ENCODE peak calls at places on chromosomes 12 and 14, in six cellular contexts. J is aorta, Q is MM.1S, E is transverse colon, I is lung, K is hepatocyte. O is an unnamed sample.

GRCh38 chr14:95056476-95056875 is 100.9 kb downstream of the DICER1 start:
- DNase-seq in J (no peak), Q (no peak), E (no peak), I (no peak), K (no peak), O (no peak)

GRCh38 chr12:71685312-71685906 is 473 bp upstream of the TMEM19 start:
- DNase-seq in J (no peak), Q (no peak), E (peak), I (no peak), K (no peak), O (no peak)

GRCh38 chr14:101761881-101762529 is 496 bp downstream of the PPP2R5C start:
- DNase-seq in J (peak), Q (peak), E (peak), I (no peak), K (peak), O (no peak)

GRCh38 chr12:76804435-76804976 is 40.6 kb downstream of the ZDHHC17 start:
- DNase-seq in J (no peak), Q (no peak), E (peak), I (no peak), K (peak), O (no peak)

GRCh38 chr14:55641954-55642353 is 61.9 kb downstream of the KTN1 start:
- DNase-seq in J (no peak), Q (no peak), E (no peak), I (no peak), K (no peak), O (no peak)

GRCh38 chr12:47033081-47033480 is 46.3 kb upstream of the PCED1B start:
- DNase-seq in J (peak), Q (no peak), E (peak), I (peak), K (peak), O (no peak)

GRCh38 chr14:94109915-94110250 is 653 bp upstream of the IFI27 start:
- DNase-seq in J (no peak), Q (no peak), E (no peak), I (no peak), K (no peak), O (no peak)

GRCh38 chr12:93813972-93814821 is 137.0 kb downstream of the CRADD start:
- DNase-seq in J (peak), Q (no peak), E (peak), I (peak), K (peak), O (peak)

GRCh38 chr14:105059035-105059916 is 6.0 kb downstream of the GPR132 start:
- DNase-seq in J (no peak), Q (no peak), E (no peak), I (peak), K (no peak), O (no peak)

GRCh38 chr12:12441891-12442461 is 85.1 kb downstream of the BORCS5 start:
- DNase-seq in J (no peak), Q (no peak), E (no peak), I (no peak), K (peak), O (no peak)

GRCh38 chr14:46580941-46581671 is 70.5 kb downstream of the RPL10L start:
- DNase-seq in J (no peak), Q (peak), E (peak), I (no peak), K (peak), O (no peak)

GRCh38 chr14:104641753-104642539 is 37.4 kb upstream of the TMEM179 start:
- DNase-seq in J (no peak), Q (no peak), E (no peak), I (no peak), K (no peak), O (no peak)

GRCh38 chr12:116077431-116077830 is 200.1 kb downstream of the MED13L start:
- DNase-seq in J (no peak), Q (no peak), E (no peak), I (no peak), K (no peak), O (no peak)

GRCh38 chr12:51884676-51885229 is 3.1 kb upstream of the ANKRD33 start:
- DNase-seq in J (no peak), Q (no peak), E (no peak), I (no peak), K (peak), O (no peak)

GRCh38 chr14:24274101-24274543 is 2.7 kb upstream of the RABGGTA start:
- DNase-seq in J (no peak), Q (peak), E (no peak), I (peak), K (no peak), O (no peak)

GRCh38 chr14:80567905-80568512 is 356.7 kb upstream of the DIO2 start:
- DNase-seq in J (no peak), Q (no peak), E (no peak), I (no peak), K (peak), O (peak)

GRCh38 chr12:6533653-6534157 is 612 bp upstream of the GAPDH start:
- DNase-seq in J (peak), Q (peak), E (peak), I (peak), K (peak), O (peak)

GRCh38 chr12:34604227-34604626 is 581.9 kb downstream of the ALG10 start:
- DNase-seq in J (peak), Q (no peak), E (no peak), I (no peak), K (no peak), O (no peak)

GRCh38 chr14:95409472-95410307 is 90.0 kb upstream of the CLMN start:
- DNase-seq in J (no peak), Q (no peak), E (no peak), I (no peak), K (no peak), O (no peak)

GRCh38 chr12:108495054-108495453 is 20.0 kb upstream of the FICD start:
- DNase-seq in J (no peak), Q (peak), E (no peak), I (no peak), K (no peak), O (no peak)

GRCh38 chr14:55698051-55698450 is 118.0 kb downstream of the KTN1 start:
- DNase-seq in J (no peak), Q (no peak), E (peak), I (no peak), K (peak), O (no peak)

GRCh38 chr14:39266871-39267591 is 33.3 kb downstream of the MIA2 start:
- DNase-seq in J (peak), Q (peak), E (peak), I (peak), K (peak), O (peak)

GRCh38 chr14:63421226-63421625 is 102.5 kb upstream of the GPHB5 start:
- DNase-seq in J (no peak), Q (no peak), E (no peak), I (no peak), K (no peak), O (no peak)

GRCh38 chr12:65510584-65511050 is 232.1 kb downstream of the MSRB3 start:
- DNase-seq in J (no peak), Q (no peak), E (peak), I (no peak), K (peak), O (no peak)

GRCh38 chr12:101793401-101793800 is 37.4 kb downstream of the GNPTAB start:
- DNase-seq in J (no peak), Q (no peak), E (no peak), I (no peak), K (no peak), O (no peak)

GRCh38 chr12:13536219-13536910 is 339.8 kb downstream of the EMP1 start:
- DNase-seq in J (no peak), Q (no peak), E (no peak), I (no peak), K (no peak), O (no peak)

GRCh38 chr14:76701981-76702380 is 59.3 kb upstream of the VASH1 start:
- DNase-seq in J (peak), Q (no peak), E (no peak), I (no peak), K (no peak), O (no peak)

GRCh38 chr12:131047789-131048610 is 94.3 kb downstream of the ADGRD1 start:
- DNase-seq in J (no peak), Q (no peak), E (no peak), I (no peak), K (no peak), O (no peak)

GRCh38 chr12:13573698-13574321 is 377.3 kb downstream of the EMP1 start:
- DNase-seq in J (no peak), Q (no peak), E (no peak), I (no peak), K (peak), O (no peak)

GRCh38 chr12:25110260-25110659 is 84.7 kb downstream of the DNAI7 start:
- DNase-seq in J (no peak), Q (no peak), E (no peak), I (no peak), K (no peak), O (no peak)

GRCh38 chr12:9936597-9936996 is 4.4 kb upstream of the CLEC2A start:
- DNase-seq in J (no peak), Q (no peak), E (no peak), I (no peak), K (no peak), O (no peak)

GRCh38 chr12:120630139-120630895 is 10.1 kb upstream of the CABP1 start:
- DNase-seq in J (no peak), Q (no peak), E (no peak), I (no peak), K (no peak), O (no peak)

GRCh38 chr12:85836716-85837100 is 499 bp upstream of the RASSF9 start:
- DNase-seq in J (no peak), Q (no peak), E (no peak), I (no peak), K (no peak), O (no peak)
- H3K4me3 ChIP-seq in J (peak), Q (no peak), E (no peak), I (no peak), K (peak), O (no peak)

GRCh38 chr12:26247873-26248272 is 52.5 kb downstream of the SSPN start:
- DNase-seq in J (no peak), Q (no peak), E (no peak), I (no peak), K (no peak), O (no peak)

GRCh38 chr12:26245175-26245942 is 50.0 kb downstream of the SSPN start:
- DNase-seq in J (no peak), Q (peak), E (no peak), I (no peak), K (no peak), O (no peak)

GRCh38 chr12:26244503-26244902 is 49.1 kb downstream of the SSPN start:
- DNase-seq in J (no peak), Q (no peak), E (no peak), I (no peak), K (no peak), O (no peak)

GRCh38 chr12:26242683-26243082 is 47.3 kb downstream of the SSPN start:
- DNase-seq in J (no peak), Q (no peak), E (peak), I (no peak), K (no peak), O (no peak)

GRCh38 chr12:26246483-26247164 is 51.3 kb downstream of the SSPN start:
- DNase-seq in J (no peak), Q (no peak), E (peak), I (no peak), K (peak), O (no peak)
- H3K27ac ChIP-seq in J (no peak), Q (no peak), E (peak), I (no peak), K (peak), O (no peak)

GRCh38 chr14:75430106-75430505 is 2.3 kb downstream of the JDP2 start:
- DNase-seq in J (peak), Q (no peak), E (no peak), I (peak), K (peak), O (no peak)
- H3K4me3 ChIP-seq in J (no peak), Q (no peak), E (no peak), I (peak), K (peak), O (peak)

GRCh38 chr14:64955297-64955696 is 12.8 kb upstream of the GPX2 start:
- DNase-seq in J (no peak), Q (no peak), E (no peak), I (no peak), K (peak), O (no peak)
- H3K27ac ChIP-seq in J (no peak), Q (no peak), E (no peak), I (no peak), K (peak), O (no peak)

DNA sequence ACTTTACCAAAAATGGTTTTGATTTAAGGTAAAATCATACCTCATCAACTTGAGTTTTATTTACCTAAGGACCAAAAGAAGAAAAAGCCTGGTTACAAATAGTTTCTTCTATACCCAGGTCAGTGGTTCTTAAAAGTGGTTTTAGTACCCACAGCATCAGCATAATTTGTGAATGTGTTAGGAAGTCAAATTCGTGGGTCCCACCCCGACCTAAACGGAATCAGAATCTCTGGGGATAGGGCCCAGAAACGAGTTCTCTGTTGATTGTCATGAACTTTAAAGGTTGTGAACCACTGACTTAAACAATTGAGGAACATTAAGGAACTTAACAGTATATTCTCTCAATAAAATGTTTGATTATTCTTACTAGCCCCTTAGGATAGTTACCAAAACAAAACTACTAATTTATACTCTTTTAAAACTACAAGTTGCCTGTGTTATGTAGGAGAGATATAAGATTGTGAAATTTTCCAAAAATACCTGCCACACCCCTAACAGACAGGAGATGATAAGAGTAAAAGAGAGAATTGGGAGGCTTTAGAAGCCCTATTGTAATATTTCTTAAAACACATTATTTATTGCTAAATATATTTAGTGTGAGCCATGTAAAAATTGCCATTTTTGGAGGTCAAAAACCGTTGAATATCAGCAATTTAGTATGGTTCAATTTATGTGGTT is 669 bp upstream of the SLC25A21 start:
- DNase-seq in J (no peak), Q (no peak), E (no peak), I (no peak), K (no peak), O (no peak)
- H3K4me3 ChIP-seq in J (peak), Q (no peak), E (peak), I (no peak), K (peak), O (peak)

DNA sequence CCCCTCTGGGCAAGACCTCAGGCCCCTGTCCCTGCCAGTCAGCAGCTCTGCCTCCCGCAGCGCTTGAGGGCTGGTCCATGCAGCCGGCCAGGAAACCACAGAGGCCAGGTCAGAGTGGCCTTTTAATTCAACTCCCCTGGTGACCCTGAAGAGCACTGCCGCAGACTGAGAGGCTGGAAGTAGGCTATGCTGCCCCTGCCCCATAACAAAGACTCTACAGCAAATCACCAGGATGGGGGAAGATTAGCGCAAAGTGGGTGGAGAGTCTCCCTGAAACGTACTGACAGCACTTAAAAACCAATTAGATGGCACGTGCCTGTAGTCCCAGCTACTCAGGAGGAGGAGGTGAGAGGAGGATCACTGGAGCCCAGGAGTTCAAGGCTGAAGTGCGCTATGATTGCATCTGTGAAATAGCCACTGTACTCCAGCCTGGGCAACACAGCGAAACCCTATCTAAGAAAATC is 70.5 kb downstream of the ITPK1 start:
- DNase-seq in J (no peak), Q (no peak), E (no peak), I (no peak), K (no peak), O (no peak)
- H3K27ac ChIP-seq in J (no peak), Q (no peak), E (peak), I (peak), K (peak), O (no peak)